ENCODE peak calls at places on chromosome 5, in six cellular contexts. J is H1, X is K562, U is GM12878, G is SK-N-SH, T is HCT116. F is an unnamed sample.

GRCh38 chr5:179265529-179266290 is 79.6 kb downstream of the ADAMTS2 start:
- DNase-seq in T (no peak), G (peak), X (no peak), U (no peak), J (peak), F (no peak)

GRCh38 chr5:103587185-103587748 is 24.7 kb upstream of the NUDT12 start:
- DNase-seq in G (peak), X (no peak), J (no peak), U (no peak), T (no peak), F (peak)

GRCh38 chr5:141155540-141156374 is 5.9 kb downstream of the PCDHB6 start:
- DNase-seq in U (no peak), X (no peak), G (no peak), T (no peak), J (peak), F (no peak)

GRCh38 chr5:171623551-171624097 is 162.0 kb upstream of the SMIM23 start:
- DNase-seq in T (no peak), G (no peak), U (no peak), J (peak), X (no peak), F (peak)

GRCh38 chr5:171269717-171270116 is 39.3 kb upstream of the TLX3 start:
- DNase-seq in T (peak), U (no peak), X (no peak), G (no peak), J (no peak), F (no peak)

GRCh38 chr5:132489051-132489770 is 1.4 kb downstream of the IRF1 start:
- DNase-seq in J (no peak), T (no peak), U (no peak), X (no peak), G (no peak), F (no peak)

GRCh38 chr5:138884094-138884493 is 9.0 kb upstream of the LRRTM2 start:
- DNase-seq in U (no peak), J (no peak), G (no peak), T (no peak), X (no peak), F (no peak)

GRCh38 chr5:96259211-96259772 is 173.8 kb downstream of the PCSK1 start:
- DNase-seq in U (peak), J (no peak), G (no peak), X (no peak), T (no peak), F (peak)

GRCh38 chr5:164809831-164810230 is 1304.4 kb downstream of the MAT2B start:
- DNase-seq in T (no peak), U (no peak), J (no peak), X (no peak), G (no peak), F (no peak)

GRCh38 chr5:172284275-172284971 is 859 bp upstream of the UBTD2 start:
- DNase-seq in U (no peak), J (peak), X (peak), G (no peak), T (no peak), F (no peak)

GRCh38 chr5:77772729-77773128 is 3.4 kb downstream of the TBCA start:
- DNase-seq in X (no peak), J (no peak), U (no peak), G (no peak), T (no peak), F (no peak)

GRCh38 chr5:77771452-77771851 is 4.7 kb downstream of the TBCA start:
- DNase-seq in T (no peak), J (no peak), X (no peak), G (no peak), U (no peak), F (no peak)

GRCh38 chr5:77768978-77769377 is 7.2 kb downstream of the TBCA start:
- DNase-seq in T (no peak), G (no peak), X (no peak), U (no peak), J (no peak), F (no peak)

GRCh38 chr5:77770293-77771005 is 5.7 kb downstream of the TBCA start:
- DNase-seq in J (no peak), T (no peak), X (no peak), U (no peak), G (no peak), F (no peak)

DNA sequence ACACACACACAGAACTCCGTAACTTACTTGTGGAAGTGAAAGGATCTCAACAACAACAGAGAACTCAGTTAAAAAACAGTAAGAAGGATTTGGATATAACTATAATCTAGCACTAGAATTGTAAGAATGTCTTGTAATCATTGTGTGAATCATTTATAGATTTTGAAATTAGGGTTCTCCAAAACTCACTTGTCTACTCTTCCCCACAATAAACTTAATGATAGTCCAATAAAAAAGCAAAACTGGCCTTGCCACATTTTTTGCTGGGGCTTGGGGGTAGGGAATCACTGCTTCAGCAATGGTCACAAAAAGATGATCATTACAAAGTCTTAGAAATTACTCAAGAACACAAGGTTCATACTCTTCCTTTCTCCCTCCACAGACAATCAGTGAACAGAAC is 8.8 kb downstream of the TBCA start:
- DNase-seq in X (no peak), G (no peak), U (no peak), J (no peak), T (no peak), F (no peak)
- H3K4me3 ChIP-seq in X (no peak), G (no peak), U (no peak), J (no peak), T (no peak), F (no peak)

DNA sequence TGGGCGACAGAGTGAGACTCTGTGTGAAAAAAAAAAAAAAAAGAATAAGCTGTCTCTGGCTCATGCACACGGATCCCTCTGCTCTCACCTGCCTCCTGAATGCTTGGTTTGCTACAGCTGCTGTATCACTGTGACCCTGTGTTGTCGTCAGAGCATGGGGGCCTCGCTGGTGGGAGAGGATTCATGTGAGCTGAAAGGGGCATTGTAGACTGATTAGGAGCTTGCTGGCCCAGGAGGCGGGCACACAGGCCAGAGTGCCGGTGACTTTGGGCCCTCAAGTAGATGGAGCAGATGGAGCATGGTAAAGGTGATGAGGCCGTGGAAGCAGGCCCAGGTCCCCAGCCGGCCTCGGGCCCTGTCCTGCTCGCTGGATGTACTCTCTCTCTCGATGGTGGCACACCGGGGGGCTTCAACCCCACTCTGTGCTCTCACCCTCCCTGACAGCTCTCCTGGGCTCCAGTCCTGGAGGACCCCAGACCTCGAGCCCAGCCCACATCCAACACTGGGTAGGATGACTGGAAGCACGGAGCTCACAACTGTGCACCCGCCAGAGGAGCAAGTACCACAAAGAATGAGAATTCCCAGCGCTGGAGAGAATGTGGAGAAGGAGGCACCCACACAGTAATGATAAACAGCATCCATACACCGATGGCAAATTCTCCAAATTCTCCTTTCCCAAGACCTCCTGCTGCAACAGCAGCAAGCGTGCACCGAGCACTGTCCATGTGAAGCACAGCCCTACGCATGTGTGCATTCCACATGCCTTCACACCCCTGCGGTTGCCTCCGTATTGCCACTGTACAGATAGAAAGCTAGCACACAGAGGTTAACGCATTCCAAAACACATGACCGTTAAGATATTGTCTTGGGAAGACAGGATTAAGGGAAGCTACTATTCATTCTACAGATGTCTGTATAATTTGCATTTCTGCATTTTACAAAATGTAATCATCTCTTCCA is 6.9 kb downstream of the FLT4 start:
- DNase-seq in T (no peak), X (no peak), G (peak), U (no peak), J (peak), F (no peak)
- TF ChIP-seq JUND in T (no peak), X (no peak), G (no peak), U (no peak), J (no peak), F (no peak)

DNA sequence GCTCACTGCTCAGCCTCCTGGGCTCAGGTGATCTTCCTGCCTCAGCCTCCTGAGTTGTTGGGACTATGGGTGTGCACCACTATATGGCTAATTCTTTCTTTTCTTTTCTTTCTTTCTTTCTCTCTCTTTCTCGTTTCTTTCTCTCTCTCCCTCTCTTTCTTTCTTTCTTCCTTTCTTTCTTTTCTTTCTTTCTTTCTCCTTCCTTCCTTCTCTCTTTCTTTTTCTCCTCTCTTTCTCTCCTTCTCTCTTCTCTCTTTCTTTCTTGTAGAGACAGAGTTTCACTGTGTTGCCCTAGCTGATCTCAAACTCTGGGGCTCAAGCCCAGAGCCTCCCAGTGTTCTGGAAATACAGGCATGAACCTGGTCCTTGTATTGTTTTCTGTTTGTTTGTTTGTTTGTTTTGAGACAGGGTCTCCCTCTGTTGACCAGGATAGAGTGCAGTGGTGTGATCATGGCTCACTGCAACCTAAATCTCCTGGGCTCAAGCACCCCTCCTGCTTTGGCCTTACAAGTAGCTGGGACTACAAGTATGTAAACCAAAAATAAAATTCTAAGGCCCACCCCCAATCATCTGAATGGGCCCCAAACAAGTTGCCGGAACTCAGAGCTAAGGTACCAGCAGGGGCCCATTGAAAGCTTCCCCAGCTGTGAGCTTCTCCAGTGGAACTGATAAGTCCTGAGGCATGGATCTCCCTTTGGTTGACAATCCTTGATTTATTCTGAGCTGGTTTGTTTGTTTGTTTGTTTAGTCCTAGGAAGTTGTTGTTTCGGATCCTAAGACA is 11.9 kb upstream of the BTF3 start:
- DNase-seq in G (no peak), T (no peak), J (peak), U (no peak), X (no peak), F (no peak)
- H3K4me3 ChIP-seq in G (no peak), T (no peak), J (no peak), U (no peak), X (no peak), F (no peak)

DNA sequence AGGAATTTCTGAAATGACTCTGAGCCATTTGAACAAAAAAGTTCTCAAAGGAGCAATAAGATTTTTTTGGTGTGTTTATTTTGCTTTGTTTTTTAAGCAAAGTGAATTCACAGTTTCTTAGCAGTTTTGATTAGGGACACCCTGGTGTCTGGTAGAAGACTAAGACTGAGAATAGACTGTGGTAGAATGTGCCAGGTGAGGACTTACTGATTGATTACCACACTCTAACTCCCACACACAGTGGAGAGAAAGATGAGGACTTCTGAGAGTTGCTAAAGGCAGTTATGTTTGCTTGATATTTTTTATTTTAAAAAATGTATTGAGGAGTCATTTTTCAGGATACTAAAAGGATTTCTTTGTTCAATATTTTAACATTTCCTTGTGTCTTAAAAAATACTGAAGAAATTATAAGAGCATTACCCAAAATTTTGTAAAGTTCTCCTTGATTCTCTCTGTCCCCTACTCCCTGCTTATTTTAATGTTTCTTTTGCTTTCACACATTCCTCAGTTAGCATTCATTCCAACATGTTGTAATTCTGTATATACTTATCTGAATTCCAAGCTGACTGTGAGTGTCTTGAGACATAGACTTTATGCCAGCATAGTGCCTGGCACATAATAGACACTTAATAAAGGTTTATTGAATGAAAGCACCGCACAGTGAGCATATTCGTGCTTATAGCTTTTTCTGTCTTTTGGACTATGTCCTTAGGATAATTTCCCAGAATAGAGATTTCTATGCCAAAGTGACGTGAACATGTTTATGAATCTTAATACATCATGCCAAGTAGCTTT is 174.9 kb downstream of the CD180 start:
- DNase-seq in T (no peak), U (no peak), X (no peak), G (no peak), J (no peak), F (no peak)
- TF ChIP-seq JUND in T (no peak), U (no peak), X (no peak), G (no peak), J (no peak), F (no peak)

DNA sequence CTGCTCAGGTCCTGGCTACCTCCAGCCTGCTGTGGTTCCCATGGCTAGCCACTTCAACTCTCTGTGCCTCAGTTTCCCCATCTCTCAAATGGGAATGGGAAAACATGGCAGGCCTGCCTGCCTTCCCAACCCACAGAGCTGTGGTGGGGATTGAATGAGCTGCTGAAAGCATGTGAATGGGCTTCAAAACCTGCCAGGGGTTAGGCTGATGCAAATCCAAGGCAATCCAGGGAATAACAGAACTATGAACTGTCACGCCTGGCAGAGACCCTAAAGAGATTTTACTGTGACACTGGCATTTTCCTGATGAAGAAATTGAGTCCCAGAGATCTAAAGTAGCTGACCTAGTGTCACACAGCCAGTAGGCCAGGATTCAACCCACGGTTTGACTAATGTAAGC is 29.9 kb upstream of the TCF7 start:
- DNase-seq in T (no peak), J (no peak), U (no peak), G (no peak), X (no peak), F (no peak)
- H3K4me3 ChIP-seq in T (no peak), J (no peak), U (no peak), G (no peak), X (no peak), F (no peak)

DNA sequence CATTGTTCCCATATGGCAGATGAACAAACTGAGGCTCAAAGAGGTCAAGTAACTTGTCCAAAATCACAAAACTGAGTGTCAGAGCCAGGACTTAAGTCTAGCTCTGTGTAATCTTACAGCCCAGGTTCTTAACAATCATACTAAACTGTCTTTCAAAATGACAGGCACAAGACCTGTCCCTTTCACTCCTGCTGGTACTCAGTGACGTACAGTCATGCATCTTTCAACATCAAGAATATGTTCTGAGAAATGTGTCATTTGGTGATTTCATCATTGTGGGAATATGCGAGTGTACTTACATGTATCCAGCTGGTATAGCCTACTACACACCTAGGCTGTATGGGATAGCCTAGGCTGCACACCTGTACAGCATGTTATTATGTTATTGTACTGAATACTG is 646.8 kb upstream of the WWC1 start:
- DNase-seq in G (no peak), X (no peak), U (no peak), T (no peak), J (no peak), F (no peak)
- TF ChIP-seq JUND in G (no peak), X (no peak), U (no peak), T (no peak), J (no peak), F (no peak)